ENCODE peak calls at places on chromosomes 11 and 22, in nine cellular contexts. N is suprapubic skin, Q is uterus, I is Peyer's patch, O is heart left ventricle, M is IMR-90, T is right lobe of liver, E is spleen, S is HepG2. U is an unnamed sample. For H3K27me3, the result is how much of the 10 kb centered on the place peaks cover.

GRCh38 chr22:29479417-29480261 is at the start of gene NEFH:
- DNase-seq in N (no peak), Q (no peak), I (no peak), O (no peak), M (no peak), T (no peak), E (no peak), S (no peak), U (no peak)

GRCh38 chr11:47413908-47414684 is 5.7 kb downstream of the SLC39A13 start:
- DNase-seq in N (no peak), Q (peak), I (no peak), O (peak), M (peak), T (no peak), E (no peak), S (no peak), U (peak)

GRCh38 chr11:555500-556174 is 4.9 kb downstream of the LMNTD2 start:
- DNase-seq in N (no peak), Q (no peak), I (no peak), O (no peak), M (no peak), T (no peak), E (no peak), S (no peak), U (no peak)

GRCh38 chr11:61511383-61511782 is 2.8 kb downstream of the LRRC10B start:
- DNase-seq in N (no peak), Q (no peak), I (no peak), O (no peak), M (no peak), T (no peak), E (no peak), S (no peak), U (no peak)

GRCh38 chr11:133399855-133400625 is 132.3 kb downstream of the OPCML start:
- DNase-seq in N (no peak), Q (no peak), I (no peak), O (no peak), M (no peak), T (no peak), E (no peak), S (no peak), U (no peak)

GRCh38 chr11:110894224-110894623 is 182.0 kb upstream of the ARHGAP20 start:
- DNase-seq in N (no peak), Q (no peak), I (no peak), O (no peak), M (no peak), T (no peak), E (no peak), S (no peak), U (no peak)

GRCh38 chr11:19102521-19102900 is 14.5 kb upstream of the ZDHHC13 start:
- DNase-seq in N (no peak), Q (no peak), I (no peak), O (no peak), M (no peak), T (no peak), E (no peak), S (no peak), U (no peak)

GRCh38 chr22:22820076-22820475 is 67.5 kb upstream of the IGLL5 start:
- DNase-seq in N (no peak), Q (no peak), I (no peak), O (no peak), M (no peak), T (no peak), E (no peak), S (no peak), U (no peak)

GRCh38 chr11:30938801-30939200 is 352.6 kb upstream of the MPPED2 start:
- DNase-seq in N (no peak), Q (no peak), I (no peak), O (no peak), M (no peak), T (no peak), E (no peak), S (no peak), U (no peak)
- TF ChIP-seq POLR2A in N (no peak), Q (no peak), I (no peak), O (no peak), M (no peak), T (no peak), E (no peak), S (no peak), U (no peak)

GRCh38 chr11:70194792-70195791 is 8.0 kb upstream of the FADD start:
- DNase-seq in N (no peak), Q (no peak), I (no peak), O (no peak), M (no peak), T (no peak), E (no peak), S (no peak), U (no peak)
- TF ChIP-seq CTCF in N (no peak), Q (no peak), I (no peak), O (no peak), M (no peak), T (no peak), E (no peak), S (no peak), U (no peak)

GRCh38 chr11:134405841-134406240 is 6.2 kb downstream of the B3GAT1 start:
- DNase-seq in N (no peak), Q (no peak), I (no peak), O (no peak), M (no peak), T (no peak), E (peak), S (no peak), U (no peak)
- H3K27me3 ChIP-seq in N (half or more), Q (under half), I (under half), O (under half), M (under half), T (under half), E (half or more), S (under half), U (under half)

DNA sequence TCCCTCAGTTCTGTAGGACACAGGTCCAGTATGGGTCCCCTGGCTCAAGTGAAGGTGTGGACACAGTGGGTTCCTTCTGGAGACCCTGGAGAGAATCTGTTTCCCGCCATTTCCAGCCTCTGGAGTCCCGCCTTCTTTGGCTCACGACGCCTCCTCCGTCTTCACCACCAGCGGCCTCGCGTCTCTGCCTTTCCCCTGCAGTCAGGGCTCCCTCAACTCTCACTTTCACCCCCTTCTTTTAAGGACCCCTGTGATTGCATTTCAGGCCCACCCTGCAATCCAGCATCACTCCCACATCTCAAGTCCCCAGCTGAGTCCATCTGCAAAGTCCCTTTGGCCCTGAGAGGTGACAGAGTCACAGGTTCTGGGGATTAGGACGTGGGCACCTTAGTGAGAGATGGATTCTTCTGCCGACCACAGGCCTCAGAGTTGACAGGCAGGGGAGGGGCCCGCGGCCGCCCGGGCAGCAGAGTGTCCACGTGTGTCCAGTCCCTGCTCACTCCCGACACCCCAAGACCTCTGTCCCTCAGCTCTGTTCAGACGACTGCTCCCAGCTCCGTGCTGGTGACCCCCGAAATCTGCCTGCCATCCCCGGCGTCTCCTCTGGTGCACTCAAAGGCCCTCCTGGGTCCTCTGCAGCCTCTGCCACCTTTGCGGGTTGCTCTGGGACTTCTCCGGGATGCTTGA is 36.9 kb upstream of the KRTAP5-7 start:
- DNase-seq in N (peak), Q (no peak), I (no peak), O (no peak), M (no peak), T (no peak), E (no peak), S (no peak), U (no peak)
- TF ChIP-seq POLR2A in N (no peak), Q (no peak), I (no peak), O (no peak), M (no peak), T (no peak), E (no peak), S (no peak), U (no peak)

U was measured in testis.